ENCODE peak calls at places on chromosomes 7 and 10, in four cellular contexts. One of them, this sample, is unnamed. For H3K27me3 and H3K36me3, the result is how much of the 10 kb centered on the place peaks cover.

GRCh38 chr10:12491491-12491890 is 142.1 kb downstream of the CAMK1D start:
- DNase-seq in cardiac muscle cell: no peak
- DNase-seq in GM23248: no peak
- DNase-seq in HCT116: no peak
- DNase-seq in this sample: no peak

GRCh38 chr10:71684356-71685173 is 35.0 kb downstream of the C10orf105 start:
- DNase-seq in cardiac muscle cell: no peak
- DNase-seq in GM23248: peak
- DNase-seq in HCT116: peak
- DNase-seq in this sample: no peak

GRCh38 chr7:82624337-82624736 is 180.8 kb upstream of the CACNA2D1 start:
- DNase-seq in cardiac muscle cell: no peak
- DNase-seq in GM23248: peak
- DNase-seq in HCT116: no peak
- DNase-seq in this sample: no peak

GRCh38 chr10:133388973-133389818 is 4.8 kb upstream of the MTG1 start:
- DNase-seq in cardiac muscle cell: no peak
- DNase-seq in GM23248: no peak
- DNase-seq in HCT116: no peak
- DNase-seq in this sample: peak

GRCh38 chr10:114504769-114505579 is 100.7 kb upstream of the AFAP1L2 start:
- DNase-seq in cardiac muscle cell: no peak
- DNase-seq in GM23248: peak
- DNase-seq in HCT116: no peak
- DNase-seq in this sample: no peak

GRCh38 chr10:130554701-130555410 is 418.7 kb downstream of the GLRX3 start:
- DNase-seq in cardiac muscle cell: no peak
- DNase-seq in GM23248: no peak
- DNase-seq in HCT116: no peak
- DNase-seq in this sample: no peak

GRCh38 chr7:119895320-119895719 is 377.7 kb upstream of the KCND2 start:
- DNase-seq in cardiac muscle cell: no peak
- DNase-seq in GM23248: no peak
- DNase-seq in HCT116: no peak
- DNase-seq in this sample: no peak

GRCh38 chr10:43308986-43309385 is 42.1 kb upstream of the RASGEF1A start:
- DNase-seq in cardiac muscle cell: no peak
- DNase-seq in GM23248: peak
- DNase-seq in HCT116: no peak
- DNase-seq in this sample: no peak

GRCh38 chr7:85737426-85737825 is 550.6 kb upstream of the SEMA3D start:
- DNase-seq in cardiac muscle cell: no peak
- DNase-seq in GM23248: no peak
- DNase-seq in HCT116: no peak
- DNase-seq in this sample: no peak

GRCh38 chr7:17297243-17297642 is 1.2 kb upstream of the AHR start:
- DNase-seq in cardiac muscle cell: no peak
- DNase-seq in GM23248: no peak
- DNase-seq in HCT116: no peak
- DNase-seq in this sample: no peak

GRCh38 chr7:115724400-115725056 is 306.0 kb downstream of the TFEC start:
- DNase-seq in cardiac muscle cell: peak
- DNase-seq in GM23248: no peak
- DNase-seq in HCT116: no peak
- DNase-seq in this sample: no peak

GRCh38 chr10:78813526-78814429 is 255.0 kb upstream of the ZMIZ1 start:
- DNase-seq in cardiac muscle cell: no peak
- DNase-seq in GM23248: no peak
- DNase-seq in HCT116: no peak
- DNase-seq in this sample: no peak

GRCh38 chr7:7698930-7699329 is 19.5 kb downstream of the RPA3 start:
- DNase-seq in cardiac muscle cell: no peak
- DNase-seq in GM23248: no peak
- DNase-seq in HCT116: no peak
- DNase-seq in this sample: no peak
- H3K4me3 ChIP-seq in cardiac muscle cell: no peak
- H3K4me3 ChIP-seq in GM23248: no peak
- H3K4me3 ChIP-seq in HCT116: no peak
- H3K4me3 ChIP-seq in this sample: no peak

GRCh38 chr10:122239578-122240257 is 31.4 kb upstream of the BTBD16 start:
- DNase-seq in cardiac muscle cell: no peak
- DNase-seq in GM23248: peak
- DNase-seq in HCT116: no peak
- DNase-seq in this sample: no peak
- H3K27me3 ChIP-seq in cardiac muscle cell: under half
- H3K27me3 ChIP-seq in GM23248: under half
- H3K27me3 ChIP-seq in HCT116: under half
- H3K27me3 ChIP-seq in this sample: under half

GRCh38 chr7:4242706-4243105 is 439.4 kb upstream of the FOXK1 start:
- DNase-seq in cardiac muscle cell: no peak
- DNase-seq in GM23248: no peak
- DNase-seq in HCT116: no peak
- DNase-seq in this sample: no peak
- H3K36me3 ChIP-seq in cardiac muscle cell: under half
- H3K36me3 ChIP-seq in GM23248: under half
- H3K36me3 ChIP-seq in HCT116: under half
- H3K36me3 ChIP-seq in this sample: under half

GRCh38 chr10:91907914-91908357 is 1.4 kb downstream of the FGFBP3 start:
- DNase-seq in cardiac muscle cell: peak
- DNase-seq in GM23248: peak
- DNase-seq in HCT116: no peak
- DNase-seq in this sample: no peak
- H3K4me3 ChIP-seq in cardiac muscle cell: peak
- H3K4me3 ChIP-seq in GM23248: peak
- H3K4me3 ChIP-seq in HCT116: peak
- H3K4me3 ChIP-seq in this sample: peak

GRCh38 chr7:8435120-8435519 is 1.7 kb downstream of the NXPH1 start:
- DNase-seq in cardiac muscle cell: no peak
- DNase-seq in GM23248: no peak
- DNase-seq in HCT116: no peak
- DNase-seq in this sample: peak
- H3K27me3 ChIP-seq in cardiac muscle cell: half or more
- H3K27me3 ChIP-seq in GM23248: half or more
- H3K27me3 ChIP-seq in HCT116: under half
- H3K27me3 ChIP-seq in this sample: half or more

DNA sequence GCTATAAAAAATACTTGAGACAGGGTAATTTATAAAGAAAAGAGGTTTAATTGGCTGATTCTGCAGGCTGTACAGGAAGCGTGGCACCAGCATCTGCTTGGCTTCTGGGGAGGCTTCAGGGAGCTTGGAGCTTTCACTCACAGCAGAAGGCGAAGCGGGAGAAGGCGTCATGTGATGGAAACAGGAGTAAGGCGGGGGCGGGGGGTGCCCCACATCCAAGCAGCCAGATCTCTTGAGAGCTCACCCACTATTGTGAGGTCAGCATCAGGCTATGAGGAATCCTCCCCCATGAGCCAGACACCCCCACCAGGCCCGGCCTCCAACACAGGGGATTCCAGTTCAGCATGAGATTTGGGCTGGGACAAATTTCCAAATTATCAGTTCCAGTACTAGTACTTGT is 46.2 kb downstream of the WDR37 start:
- DNase-seq in cardiac muscle cell: no peak
- DNase-seq in GM23248: no peak
- DNase-seq in HCT116: no peak
- DNase-seq in this sample: no peak
- H3K36me3 ChIP-seq in cardiac muscle cell: under half
- H3K36me3 ChIP-seq in GM23248: under half
- H3K36me3 ChIP-seq in HCT116: under half
- H3K36me3 ChIP-seq in this sample: under half

DNA sequence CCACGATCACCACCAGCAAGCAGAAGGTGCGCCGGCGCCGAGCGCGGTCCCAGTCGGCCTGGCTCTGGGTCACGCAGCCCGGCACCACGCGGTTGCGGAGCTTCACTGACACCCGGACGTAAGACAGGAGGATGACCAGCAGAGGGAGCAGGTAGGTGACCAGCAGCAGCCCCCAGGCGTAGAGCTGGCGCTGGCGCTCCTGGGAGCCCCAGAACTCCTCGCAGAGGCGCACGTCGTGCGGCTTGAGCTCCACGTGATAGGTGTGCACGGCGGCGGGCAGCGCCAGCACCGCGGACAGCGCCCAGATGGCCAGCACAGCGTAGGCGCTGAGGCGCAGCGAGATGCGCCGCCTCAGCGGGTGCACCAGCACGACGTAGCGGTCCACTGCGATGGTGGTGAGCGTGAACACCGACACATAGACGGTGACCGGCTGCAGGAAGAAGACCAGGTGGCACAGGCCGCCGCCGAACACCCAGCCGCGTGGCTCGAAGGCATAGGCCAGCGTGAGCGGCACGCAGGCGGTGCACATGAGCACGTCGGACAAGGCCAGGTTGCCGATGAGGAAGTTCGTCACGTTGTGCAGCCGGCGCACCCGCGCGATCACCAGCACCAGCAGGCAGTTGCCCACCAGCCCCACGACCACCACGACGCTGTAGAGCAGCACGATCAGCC is 920 bp downstream of the PRLHR start:
- DNase-seq in cardiac muscle cell: peak
- DNase-seq in GM23248: peak
- DNase-seq in HCT116: no peak
- DNase-seq in this sample: peak
- H3K4me3 ChIP-seq in cardiac muscle cell: no peak
- H3K4me3 ChIP-seq in GM23248: no peak
- H3K4me3 ChIP-seq in HCT116: no peak
- H3K4me3 ChIP-seq in this sample: peak

GRCh38 chr10:64350665-64351064 is 829.5 kb downstream of the REEP3 start:
- DNase-seq in cardiac muscle cell: no peak
- DNase-seq in GM23248: no peak
- DNase-seq in HCT116: no peak
- DNase-seq in this sample: no peak
- H3K27me3 ChIP-seq in cardiac muscle cell: under half
- H3K27me3 ChIP-seq in GM23248: under half
- H3K27me3 ChIP-seq in HCT116: under half
- H3K27me3 ChIP-seq in this sample: under half

DNA sequence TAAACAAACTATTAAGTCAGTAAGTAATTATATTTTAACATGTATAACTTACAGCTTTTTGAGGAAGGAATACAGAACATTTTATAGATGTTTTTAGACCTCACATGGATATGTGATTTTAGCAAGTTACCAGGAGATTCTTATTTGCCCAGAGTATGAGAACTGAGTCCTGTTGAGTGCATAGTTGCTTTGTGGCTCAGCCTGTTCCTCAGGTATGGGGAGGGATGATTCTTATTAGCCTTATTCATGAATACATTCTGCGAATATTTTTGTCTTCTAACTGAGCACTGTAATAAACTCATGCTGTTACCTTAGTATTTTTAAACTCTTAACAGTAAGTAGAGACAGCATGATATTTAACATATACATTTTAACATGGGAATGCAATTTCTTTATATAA is 17.9 kb downstream of the BTAF1 start:
- DNase-seq in cardiac muscle cell: no peak
- DNase-seq in GM23248: no peak
- DNase-seq in HCT116: no peak
- DNase-seq in this sample: no peak
- H3K36me3 ChIP-seq in cardiac muscle cell: half or more
- H3K36me3 ChIP-seq in GM23248: under half
- H3K36me3 ChIP-seq in HCT116: under half
- H3K36me3 ChIP-seq in this sample: under half

This sample was measured in H7.